ENCODE peak calls at places on chromosomes 4 and X, in nine cellular contexts. D is T-helper 2 cell; H is neural crest cell; G is AG09309; O is heart right ventricle; Z is tibial artery; S is NCI-H1092 treated with DMSO at 0.1 percent for 48 hours; E is stimulated activated CD4-positive, alpha-beta T cell treated with anti-CD3 and anti-CD28 coated beads, TNF-alpha, amount 100 ng/mL, for 4 hours; X is HCT116. U is an unnamed sample.

GRCh38 chrX:20378291-20378920 is 111.7 kb upstream of the RPS6KA3 start:
- DNase-seq in D (no peak), H (no peak), G (no peak), O (no peak), Z (no peak), S (peak; percentile 10), E (no peak), X (no peak), U (no peak)

GRCh38 chrX:10971176-10971575 is 140.0 kb upstream of the HCCS start:
- DNase-seq in D (no peak), H (no peak), G (peak; percentile 4), O (no peak), Z (no peak), S (no peak), E (no peak), X (no peak), U (no peak)

GRCh38 chr4:165208741-165209388 is 1.5 kb downstream of the KLHL2 start:
- DNase-seq in D (no peak), H (no peak), G (no peak), O (no peak), Z (no peak), S (peak; percentile 75), E (no peak), X (no peak), U (no peak)

GRCh38 chr4:79150820-79151416 is 174.9 kb downstream of the NAA11 start:
- DNase-seq in D (no peak), H (no peak), G (no peak), O (no peak), Z (no peak), S (no peak), E (no peak), X (no peak), U (no peak)

GRCh38 chr4:119693127-119693526 is 64.5 kb upstream of the PDE5A start:
- DNase-seq in D (no peak), H (no peak), G (peak; percentile 11), O (no peak), Z (no peak), S (no peak), E (no peak), X (no peak), U (no peak)

GRCh38 chr4:81052119-81053068 is 21.9 kb downstream of the BMP3 start:
- DNase-seq in D (peak; percentile 24), H (peak; percentile 70), G (no peak), O (peak; percentile 16), Z (peak; percentile 40), S (peak; percentile 60), E (no peak), X (peak; percentile 59), U (peak; percentile 49)

GRCh38 chr4:33940281-33940680 is 2304.0 kb downstream of the ARAP2 start:
- DNase-seq in D (no peak), H (no peak), G (peak; percentile 47), O (no peak), Z (no peak), S (no peak), E (no peak), X (no peak), U (no peak)

GRCh38 chrX:31483336-31483735 is 411.5 kb upstream of the FTHL17 start:
- DNase-seq in D (no peak), H (no peak), G (peak; percentile 27), O (no peak), Z (no peak), S (no peak), E (no peak), X (no peak), U (no peak)

GRCh38 chrX:87900320-87900908 is 382.8 kb downstream of the KLHL4 start:
- DNase-seq in D (no peak), H (no peak), G (no peak), O (no peak), Z (no peak), S (no peak), E (no peak), X (no peak), U (no peak)

GRCh38 chr4:112938461-112939058 is 110.9 kb upstream of the ANK2 start:
- DNase-seq in D (no peak), H (no peak), G (no peak), O (no peak), Z (no peak), S (peak; percentile 36), E (no peak), X (peak; percentile 31), U (no peak)

GRCh38 chr4:67483868-67484602 is 61.3 kb downstream of the CENPC start:
- DNase-seq in D (no peak), H (no peak), G (peak; percentile 4), O (no peak), Z (no peak), S (no peak), E (no peak), X (no peak), U (no peak)

U was measured in psoas muscle.